ENCODE peak calls at places on chromosome 19, in nine cellular contexts. One of them, this sample, is unnamed.
A peak's percentile ranks its signal among the peaks of the same experiment; 100 is the strongest.

GRCh38 chr19:435056-435706 is 25.7 kb downstream of the SHC2 start:
- DNase-seq in ureter: no peak
- DNase-seq in Calu3: no peak
- DNase-seq in OCI-LY7: no peak
- DNase-seq in nucleus accumbens: no peak
- DNase-seq in WTC11: no peak
- DNase-seq in stimulated activated CD4-positive, alpha-beta T cell treated with anti-CD3 and anti-CD28 coated beads, Interleukin-15, amount 100 ng/mL, for 1 hour: no peak
- DNase-seq in EH: no peak
- DNase-seq in T-helper 2 cell: no peak
- DNase-seq in this sample: no peak

GRCh38 chr19:29800086-29800825 is 11.5 kb upstream of the CCNE1 start:
- DNase-seq in WTC11: no peak
- DNase-seq in ureter: no peak
- DNase-seq in EH: no peak
- DNase-seq in stimulated activated CD4-positive, alpha-beta T cell treated with anti-CD3 and anti-CD28 coated beads, Interleukin-15, amount 100 ng/mL, for 1 hour: no peak
- DNase-seq in nucleus accumbens: no peak
- DNase-seq in Calu3: no peak
- DNase-seq in T-helper 2 cell: no peak
- DNase-seq in OCI-LY7: no peak
- DNase-seq in this sample: no peak

GRCh38 chr19:7751157-7751783 is 3.9 kb upstream of the CD209 start:
- DNase-seq in stimulated activated CD4-positive, alpha-beta T cell treated with anti-CD3 and anti-CD28 coated beads, Interleukin-15, amount 100 ng/mL, for 1 hour: no peak
- DNase-seq in Calu3: no peak
- DNase-seq in nucleus accumbens: no peak
- DNase-seq in OCI-LY7: peak; percentile 18
- DNase-seq in ureter: no peak
- DNase-seq in WTC11: no peak
- DNase-seq in EH: no peak
- DNase-seq in T-helper 2 cell: no peak
- DNase-seq in this sample: no peak

GRCh38 chr19:23832717-23833327 is 74.1 kb upstream of the ZNF681 start:
- DNase-seq in WTC11: no peak
- DNase-seq in nucleus accumbens: no peak
- DNase-seq in T-helper 2 cell: no peak
- DNase-seq in EH: no peak
- DNase-seq in stimulated activated CD4-positive, alpha-beta T cell treated with anti-CD3 and anti-CD28 coated beads, Interleukin-15, amount 100 ng/mL, for 1 hour: no peak
- DNase-seq in ureter: no peak
- DNase-seq in OCI-LY7: no peak
- DNase-seq in Calu3: no peak
- DNase-seq in this sample: no peak

GRCh38 chr19:3046621-3047306 is 15.5 kb downstream of the TLE5 start:
- DNase-seq in WTC11: no peak
- DNase-seq in stimulated activated CD4-positive, alpha-beta T cell treated with anti-CD3 and anti-CD28 coated beads, Interleukin-15, amount 100 ng/mL, for 1 hour: no peak
- DNase-seq in Calu3: no peak
- DNase-seq in OCI-LY7: no peak
- DNase-seq in T-helper 2 cell: no peak
- DNase-seq in nucleus accumbens: no peak
- DNase-seq in ureter: no peak
- DNase-seq in EH: no peak
- DNase-seq in this sample: peak; percentile 85

GRCh38 chr19:12244370-12244769 is 50.3 kb downstream of the ZNF44 start:
- DNase-seq in EH: peak; percentile 1
- DNase-seq in Calu3: no peak
- DNase-seq in ureter: no peak
- DNase-seq in WTC11: no peak
- DNase-seq in stimulated activated CD4-positive, alpha-beta T cell treated with anti-CD3 and anti-CD28 coated beads, Interleukin-15, amount 100 ng/mL, for 1 hour: no peak
- DNase-seq in T-helper 2 cell: no peak
- DNase-seq in nucleus accumbens: no peak
- DNase-seq in OCI-LY7: peak; percentile 20
- DNase-seq in this sample: no peak

GRCh38 chr19:7063339-7063738 is 4.9 kb upstream of the MBD3L3 start:
- DNase-seq in T-helper 2 cell: no peak
- DNase-seq in Calu3: no peak
- DNase-seq in OCI-LY7: no peak
- DNase-seq in EH: no peak
- DNase-seq in ureter: no peak
- DNase-seq in stimulated activated CD4-positive, alpha-beta T cell treated with anti-CD3 and anti-CD28 coated beads, Interleukin-15, amount 100 ng/mL, for 1 hour: no peak
- DNase-seq in nucleus accumbens: no peak
- DNase-seq in WTC11: no peak
- DNase-seq in this sample: peak; percentile 12

GRCh38 chr19:48859711-48860572 is 8.5 kb downstream of the PLEKHA4 start:
- DNase-seq in OCI-LY7: no peak
- DNase-seq in nucleus accumbens: no peak
- DNase-seq in Calu3: no peak
- DNase-seq in WTC11: peak; percentile 82
- DNase-seq in ureter: peak; percentile 54
- DNase-seq in stimulated activated CD4-positive, alpha-beta T cell treated with anti-CD3 and anti-CD28 coated beads, Interleukin-15, amount 100 ng/mL, for 1 hour: no peak
- DNase-seq in T-helper 2 cell: no peak
- DNase-seq in EH: no peak
- DNase-seq in this sample: peak; percentile 30